ENCODE peak calls at places on chromosomes 1 and 21, in nine cellular contexts. L is HT1080; M is stimulated activated CD4-positive, alpha-beta T cell treated with anti-CD3 and anti-CD28 coated beads, Interleukin-4, amount 100 ng/mL, for 24 hours; V is left colon; T is 8988T; N is GM04503; R is HEK293T; Z is COLO829; O is cardiac muscle cell. B is an unnamed sample.

GRCh38 chr21:41552254-41552653 is 44.3 kb upstream of the TMPRSS2 start:
- DNase-seq in L (no peak), T (no peak), R (no peak), N (no peak), O (no peak), M (no peak), V (no peak), Z (no peak), B (no peak)

GRCh38 chr1:203381151-203381751 is 30.3 kb upstream of the FMOD start:
- DNase-seq in N (no peak), O (no peak), V (no peak), M (no peak), R (no peak), Z (no peak), T (no peak), L (no peak), B (no peak)

GRCh38 chr1:178412400-178412770 is 84.4 kb downstream of the CLEC20A start:
- DNase-seq in L (no peak), T (no peak), R (no peak), N (no peak), Z (no peak), O (no peak), V (no peak), M (no peak), B (no peak)

GRCh38 chr1:246450485-246451251 is 56.4 kb downstream of the SMYD3 start:
- DNase-seq in M (no peak), O (peak), V (no peak), T (no peak), N (no peak), Z (peak), L (peak), R (peak), B (no peak)

GRCh38 chr1:69421286-69421685 is 146.4 kb upstream of the LRRC7 start:
- DNase-seq in R (no peak), L (peak), M (no peak), O (no peak), T (no peak), N (no peak), V (no peak), Z (peak), B (no peak)

GRCh38 chr1:87684194-87684593 is 355.5 kb downstream of the LMO4 start:
- DNase-seq in Z (no peak), L (no peak), R (peak), V (peak), O (peak), M (no peak), N (no peak), T (no peak), B (peak)

GRCh38 chr1:160628799-160629263 is 18.0 kb downstream of the SLAMF1 start:
- DNase-seq in N (no peak), O (no peak), T (no peak), R (no peak), L (no peak), V (no peak), Z (no peak), M (no peak), B (no peak)

GRCh38 chr1:117364240-117364639 is 3.0 kb upstream of the MAN1A2 start:
- DNase-seq in N (no peak), O (no peak), V (no peak), Z (no peak), M (no peak), T (no peak), R (no peak), L (no peak), B (no peak)

GRCh38 chr1:231600461-231600976 is 26.1 kb upstream of the DISC1 start:
- DNase-seq in M (no peak), N (peak), T (no peak), R (no peak), L (no peak), Z (no peak), O (no peak), V (no peak), B (no peak)

GRCh38 chr1:46352363-46352762 is 11.8 kb downstream of the NSUN4 start:
- DNase-seq in R (no peak), O (no peak), N (no peak), M (no peak), V (no peak), L (no peak), T (no peak), Z (no peak), B (no peak)

GRCh38 chr1:100785399-100786082 is 66.0 kb downstream of the VCAM1 start:
- DNase-seq in R (no peak), T (no peak), O (no peak), N (no peak), L (peak), M (no peak), V (no peak), Z (peak), B (no peak)

GRCh38 chr1:8595919-8596318 is 221.5 kb downstream of the RERE start:
- DNase-seq in R (no peak), M (no peak), N (no peak), O (no peak), V (no peak), Z (no peak), L (no peak), T (no peak), B (no peak)

GRCh38 chr1:1763657-1764621 is 14.3 kb downstream of the NADK start:
- DNase-seq in V (no peak), L (no peak), R (no peak), Z (no peak), M (no peak), O (no peak), T (no peak), N (no peak), B (peak)

GRCh38 chr1:228141871-228142615 is 2.0 kb downstream of the GUK1 start:
- DNase-seq in M (no peak), T (peak), N (no peak), O (no peak), Z (no peak), R (no peak), L (peak), V (peak), B (peak)

GRCh38 chr1:58739851-58740466 is 40.1 kb upstream of the MYSM1 start:
- DNase-seq in O (peak), T (no peak), R (peak), N (no peak), Z (no peak), M (peak), L (peak), V (no peak), B (no peak)